ENCODE peak calls at places on chromosomes 5 and 9, in four cellular contexts. W is HCT116, U is T-helper 2 cell, Q is SW480. D is an unnamed sample.

GRCh38 chr9:34623386-34624235 is 3.3 kb upstream of the DCTN3 start:
- DNase-seq in W (no peak), U (no peak), Q (no peak), D (no peak)

GRCh38 chr9:134628354-134628736 is 13.3 kb upstream of the COL5A1 start:
- DNase-seq in W (no peak), U (no peak), Q (no peak), D (no peak)

GRCh38 chr9:29449294-29449693 is 1876.0 kb upstream of the C9orf72 start:
- DNase-seq in W (no peak), U (no peak), Q (no peak), D (no peak)

GRCh38 chr5:132525299-132525724 is 18.0 kb downstream of the IL5 start:
- DNase-seq in W (no peak), U (no peak), Q (no peak), D (no peak)

GRCh38 chr5:135317286-135317685 is 81.7 kb downstream of the MACROH2A1 start:
- DNase-seq in W (no peak), U (no peak), Q (no peak), D (no peak)

GRCh38 chr5:53069626-53070025 is 39.9 kb downstream of the MOCS2 start:
- DNase-seq in W (no peak), U (peak; percentile 26), Q (no peak), D (no peak)

GRCh38 chr5:98106116-98107088 is 667.1 kb upstream of the RGMB start:
- DNase-seq in W (no peak), U (no peak), Q (no peak), D (no peak)

GRCh38 chr5:33611882-33612281 is 171.1 kb downstream of the TARS1 start:
- DNase-seq in W (no peak), U (no peak), Q (no peak), D (no peak)

GRCh38 chr5:73433982-73434342 is 14.6 kb downstream of the FOXD1 start:
- DNase-seq in W (no peak), U (no peak), Q (no peak), D (no peak)

GRCh38 chr5:154309805-154310204 is 119.3 kb downstream of the GALNT10 start:
- DNase-seq in W (no peak), U (no peak), Q (no peak), D (no peak)

GRCh38 chr5:42840842-42841574 is 29.3 kb upstream of the SELENOP start:
- DNase-seq in W (no peak), U (no peak), Q (no peak), D (no peak)

GRCh38 chr5:149941795-149942194 is 2.8 kb downstream of the PDE6A start:
- DNase-seq in W (no peak), U (no peak), Q (no peak), D (no peak)

GRCh38 chr5:160460377-160461049 is 38.9 kb downstream of the PTTG1 start:
- DNase-seq in W (no peak), U (no peak), Q (no peak), D (no peak)

GRCh38 chr9:34501889-34502425 is 20.8 kb downstream of the ENHO start:
- DNase-seq in W (no peak), U (no peak), Q (peak; percentile 63), D (no peak)

GRCh38 chr9:121393318-121393717 is 23.3 kb upstream of the STOM start:
- DNase-seq in W (no peak), U (no peak), Q (no peak), D (peak; percentile 78)

GRCh38 chr9:31372796-31373587 is 1011.5 kb upstream of the ACO1 start:
- DNase-seq in W (no peak), U (no peak), Q (no peak), D (no peak)

GRCh38 chr5:117761190-117761589 is 1186.6 kb upstream of the SEMA6A start:
- DNase-seq in W (no peak), U (no peak), Q (no peak), D (no peak)

GRCh38 chr9:12698293-12698692 is 5.1 kb downstream of the TYRP1 start:
- DNase-seq in W (no peak), U (no peak), Q (no peak), D (no peak)

GRCh38 chr9:136544549-136545064 is 1.2 kb downstream of the NOTCH1 start:
- DNase-seq in W (no peak), U (peak; percentile 31), Q (peak; percentile 58), D (no peak)

GRCh38 chr9:96086936-96087582 is 211.6 kb downstream of the ERCC6L2 start:
- DNase-seq in W (no peak), U (no peak), Q (no peak), D (no peak)

GRCh38 chr9:93681316-93682154 is 105.2 kb downstream of the PHF2 start:
- DNase-seq in W (no peak), U (no peak), Q (no peak), D (no peak)

GRCh38 chr9:136031741-136032638 is 63.1 kb downstream of the NACC2 start:
- DNase-seq in W (no peak), U (no peak), Q (no peak), D (no peak)

GRCh38 chr9:77587036-77587435 is 61.1 kb downstream of the GNA14 start:
- DNase-seq in W (no peak), U (no peak), Q (no peak), D (no peak)

GRCh38 chr5:134019636-134020035 is 14.9 kb upstream of the VDAC1 start:
- DNase-seq in W (no peak), U (no peak), Q (no peak), D (no peak)

D was measured in keratinocyte.